ENCODE peak calls at places on chromosome 18, in six cellular contexts. Q, A, N, H, D and X are unnamed samples.

GRCh38 chr18:24054130-24054529 is 39.6 kb downstream of the TTC39C start:
- DNase-seq in Q (no peak), A (no peak), N (no peak), H (no peak), D (peak), X (no peak)

GRCh38 chr18:46320928-46321855 is 217.0 kb downstream of the HAUS1 start:
- DNase-seq in Q (no peak), A (no peak), N (no peak), H (no peak), D (peak), X (no peak)

GRCh38 chr18:70461323-70462077 is 172.7 kb downstream of the SOCS6 start:
- DNase-seq in Q (no peak), A (no peak), N (no peak), H (no peak), D (no peak), X (no peak)

GRCh38 chr18:4017479-4017878 is 437.6 kb downstream of the DLGAP1 start:
- DNase-seq in Q (no peak), A (no peak), N (peak), H (no peak), D (peak), X (no peak)

GRCh38 chr18:42047721-42048120 is 92.7 kb downstream of the PIK3C3 start:
- DNase-seq in Q (no peak), A (no peak), N (no peak), H (no peak), D (peak), X (no peak)

GRCh38 chr18:77098033-77098432 is 34.5 kb downstream of the MBP start:
- DNase-seq in Q (no peak), A (no peak), N (no peak), H (no peak), D (no peak), X (no peak)

GRCh38 chr18:25349131-25349925 is 2.6 kb downstream of the ZNF521 start:
- DNase-seq in Q (peak), A (no peak), N (no peak), H (no peak), D (peak), X (peak)

GRCh38 chr18:79484661-79485621 is 89.2 kb downstream of the NFATC1 start:
- DNase-seq in Q (no peak), A (no peak), N (no peak), H (no peak), D (peak), X (peak)

GRCh38 chr18:62925031-62925688 is 209.8 kb downstream of the PHLPP1 start:
- DNase-seq in Q (no peak), A (no peak), N (no peak), H (no peak), D (peak), X (no peak)

GRCh38 chr18:8260319-8260718 is 348.9 kb upstream of the RAB12 start:
- DNase-seq in Q (no peak), A (no peak), N (no peak), H (no peak), D (peak), X (no peak)

GRCh38 chr18:34122724-34123334 is 101.9 kb downstream of the NOL4 start:
- DNase-seq in Q (no peak), A (no peak), N (peak), H (no peak), D (peak), X (no peak)

GRCh38 chr18:5296706-5297320 is 1.3 kb upstream of the ZBTB14 start:
- DNase-seq in Q (peak), A (peak), N (peak), H (peak), D (peak), X (peak)

GRCh38 chr18:35073186-35074105 is 32.2 kb downstream of the MAPRE2 start:
- DNase-seq in Q (no peak), A (no peak), N (no peak), H (no peak), D (peak), X (no peak)

GRCh38 chr18:77056399-77057015 is 76.1 kb downstream of the MBP start:
- DNase-seq in Q (no peak), A (peak), N (peak), H (no peak), D (no peak), X (no peak)

GRCh38 chr18:27428716-27429475 is 243.8 kb upstream of the CHST9 start:
- DNase-seq in Q (no peak), A (no peak), N (no peak), H (no peak), D (no peak), X (no peak)

GRCh38 chr18:48161201-48161910 is 230.9 kb upstream of the SMAD2 start:
- DNase-seq in Q (peak), A (peak), N (peak), H (peak), D (peak), X (peak)

GRCh38 chr18:25974630-25975077 is 115.8 kb downstream of the SS18 start:
- DNase-seq in Q (no peak), A (no peak), N (no peak), H (no peak), D (no peak), X (no peak)

GRCh38 chr18:75784413-75784812 is 356.9 kb upstream of the SMIM21 start:
- DNase-seq in Q (no peak), A (no peak), N (peak), H (no peak), D (no peak), X (no peak)

GRCh38 chr18:10405014-10405493 is 49.4 kb upstream of the APCDD1 start:
- DNase-seq in Q (no peak), A (no peak), N (no peak), H (no peak), D (no peak), X (no peak)

GRCh38 chr18:62790836-62791772 is 75.8 kb downstream of the PHLPP1 start:
- DNase-seq in Q (no peak), A (no peak), N (no peak), H (no peak), D (peak), X (no peak)

GRCh38 chr18:60191926-60192325 is 180.6 kb downstream of the MC4R start:
- DNase-seq in Q (no peak), A (no peak), N (no peak), H (no peak), D (no peak), X (no peak)

GRCh38 chr18:23237524-23238151 is 102.4 kb downstream of the CABLES1 start:
- DNase-seq in Q (no peak), A (peak), N (no peak), H (no peak), D (peak), X (peak)

GRCh38 chr18:21335927-21336488 is 94.0 kb downstream of the GREB1L start:
- DNase-seq in Q (no peak), A (no peak), N (no peak), H (no peak), D (no peak), X (no peak)

GRCh38 chr18:48300463-48300961 is 108.7 kb downstream of the ZBTB7C start:
- DNase-seq in Q (no peak), A (no peak), N (peak), H (no peak), D (peak), X (peak)

GRCh38 chr18:23279931-23280330 is 144.6 kb downstream of the CABLES1 start:
- DNase-seq in Q (no peak), A (no peak), N (no peak), H (no peak), D (no peak), X (no peak)

GRCh38 chr18:2895391-2895790 is 48.6 kb downstream of the EMILIN2 start:
- DNase-seq in Q (no peak), A (no peak), N (no peak), H (no peak), D (no peak), X (no peak)

GRCh38 chr18:51195602-51196115 is 1.8 kb downstream of the MEX3C start:
- DNase-seq in Q (no peak), A (peak), N (peak), H (no peak), D (peak), X (no peak)

GRCh38 chr18:59056706-59057492 is 82.8 kb upstream of the SEC11C start:
- DNase-seq in Q (peak), A (peak), N (peak), H (no peak), D (peak), X (peak)

GRCh38 chr18:61194726-61195125 is 138.5 kb upstream of the CDH20 start:
- DNase-seq in Q (no peak), A (no peak), N (no peak), H (no peak), D (no peak), X (no peak)

GRCh38 chr18:23401400-23402347 is 51.4 kb upstream of the RIOK3 start:
- DNase-seq in Q (no peak), A (no peak), N (peak), H (no peak), D (peak), X (peak)

GRCh38 chr18:907171-907879 is 2.7 kb downstream of the ADCYAP1 start:
- DNase-seq in Q (no peak), A (no peak), N (peak), H (no peak), D (no peak), X (peak)

GRCh38 chr18:30280861-30281470 is 761.6 kb downstream of the DSC3 start:
- DNase-seq in Q (no peak), A (no peak), N (peak), H (no peak), D (peak), X (no peak)

GRCh38 chr18:72866572-72866900 is 1.3 kb downstream of the NETO1 start:
- DNase-seq in Q (no peak), A (no peak), N (no peak), H (no peak), D (no peak), X (no peak)

GRCh38 chr18:6763524-6763923 is 34.0 kb downstream of the ARHGAP28 start:
- DNase-seq in Q (no peak), A (no peak), N (no peak), H (no peak), D (no peak), X (no peak)

GRCh38 chr18:58101291-58101706 is 57.3 kb downstream of the NEDD4L start:
- DNase-seq in Q (no peak), A (no peak), N (no peak), H (no peak), D (no peak), X (no peak)

GRCh38 chr18:28176674-28176932 is 327 bp downstream of the CDH2 start:
- DNase-seq in Q (no peak), A (no peak), N (no peak), H (no peak), D (no peak), X (peak)

GRCh38 chr18:32735781-32736180 is 37.0 kb downstream of the KLHL14 start:
- DNase-seq in Q (no peak), A (no peak), N (no peak), H (no peak), D (no peak), X (no peak)